ENCODE peak calls at places on chromosomes 7 and 10, in eight cellular contexts. C, U, X, E, V, H, F and J are unnamed samples.

GRCh38 chr10:86968271-86968993 is at the start of gene ADIRF:
- DNase-seq in C (no peak), U (peak), X (no peak), E (no peak), V (peak), H (no peak), F (peak), J (no peak)

GRCh38 chr10:22433875-22434274 is 88.6 kb downstream of the SPAG6 start:
- DNase-seq in C (no peak), U (no peak), X (peak), E (peak), V (peak), H (peak), F (no peak), J (peak)

GRCh38 chr10:58513189-58514101 is 773 bp downstream of the BICC1 start:
- DNase-seq in C (peak), U (no peak), X (peak), E (peak), V (peak), H (peak), F (peak), J (peak)

GRCh38 chr10:7193369-7193768 is 217.5 kb downstream of the SFMBT2 start:
- DNase-seq in C (no peak), U (peak), X (no peak), E (no peak), V (no peak), H (no peak), F (no peak), J (no peak)

GRCh38 chr7:2040893-2041270 is 191.9 kb downstream of the MAD1L1 start:
- DNase-seq in C (peak), U (no peak), X (no peak), E (no peak), V (no peak), H (peak), F (peak), J (no peak)

GRCh38 chr10:118596426-118597124 is 1.1 kb upstream of the PRLHR start:
- DNase-seq in C (peak), U (no peak), X (no peak), E (no peak), V (peak), H (no peak), F (peak), J (no peak)

GRCh38 chr10:84179059-84179710 is 5.6 kb downstream of the GPR15LG start:
- DNase-seq in C (peak), U (peak), X (peak), E (peak), V (no peak), H (peak), F (no peak), J (no peak)

GRCh38 chr7:34991938-34992840 is 45.1 kb downstream of the DPY19L1 start:
- DNase-seq in C (no peak), U (peak), X (peak), E (peak), V (no peak), H (peak), F (no peak), J (peak)

GRCh38 chr7:106047818-106048490 is 64.2 kb downstream of the SYPL1 start:
- DNase-seq in C (no peak), U (no peak), X (no peak), E (no peak), V (no peak), H (no peak), F (no peak), J (no peak)

GRCh38 chr7:41870505-41871138 is 167.7 kb upstream of the INHBA start:
- DNase-seq in C (no peak), U (no peak), X (no peak), E (no peak), V (no peak), H (no peak), F (no peak), J (no peak)

GRCh38 chr10:132397671-132398565 is 918 bp downstream of the PWWP2B start:
- DNase-seq in C (peak), U (peak), X (peak), E (peak), V (peak), H (peak), F (no peak), J (peak)

GRCh38 chr10:100338434-100339036 is 8.5 kb upstream of the SCD start:
- DNase-seq in C (peak), U (peak), X (peak), E (peak), V (peak), H (peak), F (peak), J (peak)

GRCh38 chr10:104339469-104340098 is 1.3 kb upstream of the ITPRIP start:
- DNase-seq in C (no peak), U (no peak), X (peak), E (peak), V (no peak), H (peak), F (no peak), J (peak)

GRCh38 chr10:78757542-78757941 is 311.2 kb upstream of the ZMIZ1 start:
- DNase-seq in C (no peak), U (no peak), X (peak), E (peak), V (no peak), H (peak), F (no peak), J (peak)

GRCh38 chr7:69773535-69774225 is 175.4 kb downstream of the AUTS2 start:
- DNase-seq in C (no peak), U (no peak), X (no peak), E (no peak), V (no peak), H (no peak), F (no peak), J (no peak)

DNA sequence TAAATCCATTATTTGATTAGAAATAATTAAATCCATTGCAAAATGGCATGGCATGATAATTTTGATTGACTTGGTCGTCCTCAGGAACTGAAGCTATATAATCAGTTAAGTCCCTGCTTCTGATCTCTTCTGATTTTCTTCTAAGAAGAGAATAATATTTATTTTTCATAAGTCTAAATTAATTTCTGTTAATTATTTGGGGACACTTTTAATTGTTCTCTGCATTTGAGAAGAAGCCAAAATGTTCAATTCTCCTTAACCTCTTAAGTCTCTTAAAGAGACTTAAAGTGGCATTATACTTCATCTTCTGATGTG is 67.2 kb downstream of the CAV1 start:
- DNase-seq in C (no peak), U (no peak), X (no peak), E (no peak), V (no peak), H (no peak), F (no peak), J (no peak)
- TF ChIP-seq CTCF in C (no peak), U (peak), X (no peak), E (no peak), V (no peak), H (no peak), F (no peak), J (no peak)

GRCh38 chr10:1243486-1244182 is 187.4 kb downstream of the WDR37 start:
- DNase-seq in C (peak), U (no peak), X (no peak), E (no peak), V (peak), H (no peak), F (peak), J (no peak)
- TF ChIP-seq CTCF in C (no peak), U (no peak), X (no peak), E (no peak), V (peak), H (no peak), F (peak), J (no peak)

GRCh38 chr10:48455055-48455391 is 148.5 kb downstream of the MAPK8 start:
- DNase-seq in C (no peak), U (no peak), X (no peak), E (no peak), V (no peak), H (no peak), F (no peak), J (no peak)

GRCh38 chr10:48452879-48453412 is 146.5 kb downstream of the MAPK8 start:
- DNase-seq in C (no peak), U (no peak), X (no peak), E (no peak), V (no peak), H (no peak), F (no peak), J (no peak)

GRCh38 chr10:48453451-48454301 is 147.2 kb downstream of the MAPK8 start:
- DNase-seq in C (no peak), U (no peak), X (no peak), E (no peak), V (no peak), H (no peak), F (no peak), J (no peak)

GRCh38 chr10:48455392-48456151 is 149.1 kb downstream of the MAPK8 start:
- DNase-seq in C (no peak), U (no peak), X (no peak), E (no peak), V (no peak), H (no peak), F (no peak), J (no peak)

DNA sequence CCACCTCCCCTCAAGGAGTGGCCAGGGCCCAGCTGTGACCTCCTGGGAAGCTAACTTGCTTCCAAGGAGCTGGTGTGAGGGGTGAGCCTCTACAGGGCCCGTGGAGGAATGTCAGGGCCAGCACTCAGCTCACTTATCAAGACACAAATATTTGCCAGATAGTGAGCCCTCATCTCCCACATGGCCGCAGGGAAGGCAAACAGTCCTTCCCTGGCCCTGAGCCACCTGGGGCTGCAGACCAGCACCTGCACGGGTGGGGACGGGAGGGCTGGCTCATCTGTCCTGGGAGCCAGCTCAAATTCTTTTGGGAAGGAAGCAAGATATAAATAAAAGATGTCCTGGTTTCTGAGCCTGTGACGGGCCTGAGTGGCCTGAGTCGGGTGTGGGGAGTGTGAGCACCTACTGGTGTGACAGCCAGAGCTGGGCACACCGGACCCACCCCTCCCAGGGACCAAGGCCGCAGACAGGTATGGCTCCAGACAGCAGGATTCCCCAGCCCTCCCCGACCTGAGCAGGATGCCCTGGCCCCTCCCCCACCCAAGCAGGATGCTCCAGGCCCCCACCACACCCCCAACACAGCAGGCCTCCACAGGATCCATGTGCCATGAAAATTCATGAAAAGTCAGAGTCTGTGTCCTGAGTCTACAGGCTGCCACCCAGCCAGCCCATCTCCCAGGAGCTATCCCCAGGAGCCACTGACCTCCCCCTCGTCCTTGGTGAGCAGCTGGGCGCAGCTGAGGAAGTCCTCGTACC is 148.0 kb downstream of the MAPK8 start:
- DNase-seq in C (no peak), U (no peak), X (no peak), E (no peak), V (no peak), H (peak), F (no peak), J (no peak)
- TF ChIP-seq CTCF in C (no peak), U (no peak), X (no peak), E (no peak), V (no peak), H (no peak), F (no peak), J (no peak)

GRCh38 chr10:93702278-93703001 is at the start of gene FRA10AC1:
- DNase-seq in C (peak), U (peak), X (peak), E (peak), V (peak), H (peak), F (peak), J (peak)
- TF ChIP-seq CTCF in C (peak), U (no peak), X (peak), E (peak), V (peak), H (peak), F (no peak), J (peak)

DNA sequence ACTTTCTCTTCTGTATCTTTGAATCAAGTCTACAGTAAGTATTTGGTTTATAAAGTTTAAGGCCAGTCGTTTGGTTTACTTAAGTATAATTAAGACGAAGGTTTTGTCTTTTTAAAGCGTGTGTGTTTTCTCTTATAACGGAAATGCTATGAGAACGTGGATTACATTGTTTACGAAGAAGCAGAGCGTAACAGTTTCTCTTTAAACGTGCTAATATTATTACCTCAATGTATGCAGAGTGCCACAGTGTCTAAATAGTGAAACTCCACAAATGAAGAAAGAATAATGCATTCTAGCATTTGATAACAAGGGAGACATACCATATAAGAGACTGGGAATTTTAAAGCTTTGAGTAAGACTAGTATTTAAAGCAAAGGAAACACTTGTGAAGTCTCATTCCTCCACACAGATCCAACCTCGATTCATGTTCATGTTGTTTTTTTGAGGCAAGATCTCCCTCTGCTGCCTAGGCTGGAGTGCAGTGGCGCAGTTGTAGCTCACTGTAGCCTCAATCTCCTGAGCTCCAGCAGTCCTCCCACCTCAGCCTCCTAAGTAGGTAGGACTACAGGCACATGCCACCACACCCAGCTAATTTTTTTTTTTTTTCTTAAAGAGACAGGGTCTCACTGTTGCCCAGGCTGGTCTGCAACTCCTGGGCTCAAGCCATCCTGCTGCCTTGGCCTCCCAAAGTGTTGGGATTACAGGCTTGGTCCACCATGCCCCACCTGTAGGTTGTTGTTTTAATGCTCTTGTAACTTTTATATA is 75.1 kb downstream of the ANKRD61 start:
- DNase-seq in C (no peak), U (peak), X (peak), E (peak), V (peak), H (peak), F (no peak), J (peak)
- TF ChIP-seq CTCF in C (peak), U (peak), X (peak), E (peak), V (no peak), H (peak), F (no peak), J (peak)

DNA sequence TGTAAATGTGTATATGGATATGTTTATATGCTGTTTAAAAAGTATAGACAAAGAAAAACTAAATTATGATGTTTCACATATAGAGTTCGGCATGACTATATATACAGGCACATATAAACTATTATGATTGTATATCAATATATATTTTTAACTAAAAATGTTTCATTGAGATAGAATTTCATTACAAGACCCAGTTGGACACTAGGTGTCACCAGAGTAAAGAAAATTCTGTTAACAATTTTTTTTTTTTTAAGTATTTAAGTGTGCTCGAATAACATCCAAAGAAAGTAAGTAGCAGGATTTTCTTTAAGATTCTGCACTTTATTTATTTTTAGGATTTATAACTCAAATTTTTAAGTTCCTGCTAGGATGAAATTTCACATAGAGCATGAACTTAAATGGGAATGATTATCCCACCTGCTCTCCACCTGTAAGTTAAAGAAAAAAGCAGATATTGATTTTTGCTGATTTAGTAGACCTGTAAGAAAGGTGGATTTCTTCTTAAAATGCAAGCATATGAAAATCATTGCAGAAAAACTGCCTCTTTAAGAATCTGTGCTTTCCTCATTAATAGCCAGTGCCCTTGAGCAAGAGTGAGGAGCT is 961.5 kb downstream of the PCDH15 start:
- DNase-seq in C (peak), U (no peak), X (peak), E (no peak), V (peak), H (peak), F (no peak), J (peak)
- TF ChIP-seq CTCF in C (peak), U (no peak), X (peak), E (peak), V (peak), H (peak), F (peak), J (peak)

DNA sequence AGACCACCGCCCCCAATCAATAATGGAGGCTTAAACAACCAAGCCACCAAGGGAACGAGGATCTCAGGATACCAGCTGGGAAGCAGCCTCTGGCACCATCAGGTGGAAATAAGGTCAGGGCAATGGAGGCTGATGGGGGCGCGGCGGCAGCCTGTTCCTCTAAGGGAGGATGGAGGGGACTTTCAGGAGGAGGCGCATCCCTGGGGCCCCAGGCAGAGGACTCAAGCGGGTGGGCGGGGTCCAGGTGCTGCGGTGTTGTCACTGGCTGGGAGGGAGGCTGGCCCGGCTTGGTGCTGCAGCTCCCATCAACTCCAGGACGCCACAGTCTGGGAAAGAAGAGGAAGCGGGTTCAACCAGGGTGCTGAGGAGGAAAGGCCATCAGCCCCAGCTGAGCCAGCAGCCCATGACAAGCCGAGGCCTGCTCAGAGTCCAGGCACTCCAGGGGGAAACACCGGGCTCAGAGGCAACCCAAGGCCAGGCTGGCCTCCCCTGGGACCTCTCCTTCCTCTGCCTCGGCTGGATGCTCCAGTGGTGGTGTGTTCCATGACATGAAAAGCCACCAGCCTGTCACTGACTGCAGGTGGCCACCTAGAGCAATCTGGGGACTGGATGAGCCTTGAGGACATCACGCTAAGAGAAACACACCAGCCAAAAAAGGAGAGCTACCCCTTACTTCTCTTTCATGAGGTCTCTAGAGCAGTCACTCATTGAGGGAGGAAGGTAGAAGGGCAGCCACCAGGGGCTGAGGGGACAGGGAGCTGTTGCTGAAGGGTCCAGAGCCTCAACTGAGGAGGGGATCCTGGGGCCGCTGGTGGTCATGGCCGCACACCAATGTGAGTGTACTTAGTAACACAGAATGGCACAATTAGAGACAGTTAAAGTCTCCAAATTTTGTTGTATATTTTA is 4.6 kb downstream of the GIGYF1 start:
- DNase-seq in C (no peak), U (no peak), X (no peak), E (no peak), V (peak), H (no peak), F (no peak), J (no peak)
- TF ChIP-seq CTCF in C (no peak), U (no peak), X (no peak), E (peak), V (no peak), H (no peak), F (no peak), J (no peak)

DNA sequence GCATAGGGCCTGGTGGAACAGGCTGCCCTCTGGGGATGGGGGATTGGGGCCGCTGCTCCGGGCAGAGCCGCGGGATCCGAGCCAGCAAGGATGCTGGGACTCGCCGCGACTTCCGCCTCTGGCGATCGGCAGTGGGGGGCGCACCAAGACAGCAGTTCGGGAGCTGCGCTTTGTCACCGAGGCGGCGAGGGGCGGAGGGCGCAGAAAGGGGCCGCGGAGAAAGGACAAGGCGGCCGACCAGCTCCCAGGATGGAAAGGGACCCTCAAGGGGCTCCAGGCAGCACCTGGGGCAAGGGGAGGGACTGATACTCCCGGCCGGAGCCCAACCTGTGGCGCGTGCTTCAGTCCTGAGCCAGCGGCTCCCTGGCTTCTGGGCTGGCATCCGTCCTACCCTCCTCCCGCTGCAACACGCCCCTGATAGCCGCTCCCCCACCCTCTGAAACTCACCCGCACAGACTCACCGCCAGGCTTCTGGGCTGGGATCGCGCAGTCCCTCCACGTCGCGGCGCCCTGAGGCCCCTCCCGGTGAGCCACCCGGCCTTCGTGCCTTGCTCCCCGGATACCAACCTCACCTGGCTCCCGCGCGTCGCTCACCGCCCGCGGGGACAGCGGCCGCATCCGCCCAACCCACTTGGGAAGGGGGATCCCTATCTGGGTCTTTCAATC is 7.1 kb upstream of the EVX1 start:
- DNase-seq in C (peak), U (no peak), X (peak), E (no peak), V (peak), H (peak), F (peak), J (no peak)
- TF ChIP-seq CTCF in C (peak), U (no peak), X (peak), E (peak), V (peak), H (peak), F (no peak), J (peak)

GRCh38 chr10:121709674-121710073 is 111.4 kb upstream of the FGFR2 start:
- DNase-seq in C (no peak), U (no peak), X (peak), E (no peak), V (no peak), H (peak), F (no peak), J (peak)
- TF ChIP-seq CTCF in C (no peak), U (no peak), X (peak), E (no peak), V (no peak), H (peak), F (no peak), J (no peak)